ENCODE peak calls at places on chromosome 17, in nine cellular contexts. Z is HCT116, S is Karpas-422, K is brain microvascular endothelial cell, A is lung, R is fibroblast of lung, L is lower lobe of right lung, N is body of pancreas, O is iPS DF 6.9. Q is an unnamed sample.

GRCh38 chr17:68356949-68357455 is 65.7 kb downstream of the ARSG start:
- DNase-seq in Z (no peak), S (no peak), K (no peak), A (no peak), R (no peak), L (no peak), N (no peak), O (no peak), Q (no peak)

GRCh38 chr17:81509048-81509686 is 3.4 kb downstream of the ACTG1 start:
- DNase-seq in Z (no peak), S (peak; percentile 79), K (no peak), A (no peak), R (peak; percentile 35), L (no peak), N (no peak), O (no peak), Q (no peak)

GRCh38 chr17:43393944-43394482 is 4.8 kb upstream of the ARL4D start:
- DNase-seq in Z (peak; percentile 79), S (peak; percentile 96), K (peak; percentile 79), A (peak; percentile 94), R (peak; percentile 91), L (peak; percentile 84), N (peak; percentile 95), O (peak; percentile 84), Q (peak; percentile 95)

GRCh38 chr17:17420561-17421269 is 56.1 kb upstream of the MED9 start:
- DNase-seq in Z (no peak), S (no peak), K (peak; percentile 86), A (no peak), R (peak; percentile 63), L (peak; percentile 39), N (peak; percentile 66), O (no peak), Q (peak; percentile 85)

GRCh38 chr17:79020631-79021301 is 3.2 kb upstream of the C1QTNF1 start:
- DNase-seq in Z (no peak), S (no peak), K (no peak), A (no peak), R (no peak), L (no peak), N (no peak), O (no peak), Q (no peak)

GRCh38 chr17:48734328-48735056 is 5.9 kb upstream of the HOXB13 start:
- DNase-seq in Z (no peak), S (no peak), K (no peak), A (no peak), R (no peak), L (no peak), N (no peak), O (no peak), Q (no peak)

GRCh38 chr17:10633738-10634379 is 23.2 kb downstream of the MYH3 start:
- DNase-seq in Z (no peak), S (peak; percentile 54), K (no peak), A (no peak), R (no peak), L (no peak), N (no peak), O (no peak), Q (no peak)

GRCh38 chr17:21674242-21674731 is 18.0 kb upstream of the KCNJ18 start:
- DNase-seq in Z (no peak), S (peak; percentile 10), K (no peak), A (no peak), R (no peak), L (no peak), N (no peak), O (no peak), Q (no peak)

GRCh38 chr17:43671075-43671692 is 9.5 kb upstream of the MEOX1 start:
- DNase-seq in Z (no peak), S (no peak), K (peak; percentile 16), A (no peak), R (no peak), L (no peak), N (peak; percentile 49), O (no peak), Q (no peak)

GRCh38 chr17:27293359-27293897 is 486 bp upstream of the WSB1 start:
- DNase-seq in Z (no peak), S (no peak), K (no peak), A (no peak), R (no peak), L (no peak), N (peak; percentile 14), O (no peak), Q (no peak)
- H3K4me3 ChIP-seq in Z (peak overlapping the region; percentile 87), S (peak overlapping the region; percentile 85), K (peak overlapping the region; percentile 99), A (no peak overlapping the region), R (no peak overlapping the region), L (peak overlapping the region; percentile 90), N (no peak overlapping the region), O (no peak overlapping the region), Q (peak overlapping the region; percentile 82)

GRCh38 chr17:50686494-50687199 is 21.1 kb downstream of the ANKRD40 start:
- DNase-seq in Z (peak; percentile 92), S (no peak), K (peak; percentile 27), A (peak; percentile 59), R (peak; percentile 69), L (no peak), N (peak; percentile 93), O (no peak), Q (peak; percentile 34)
- H3K27ac ChIP-seq in Z (peak overlapping the region; percentile 97), S (no peak overlapping the region), K (no peak overlapping the region), A (peak overlapping the region; percentile 17), R (no peak overlapping the region), L (peak overlapping the region; percentile 41), N (peak overlapping the region; percentile 94), O (no peak overlapping the region), Q (peak overlapping the region; percentile 58)

DNA sequence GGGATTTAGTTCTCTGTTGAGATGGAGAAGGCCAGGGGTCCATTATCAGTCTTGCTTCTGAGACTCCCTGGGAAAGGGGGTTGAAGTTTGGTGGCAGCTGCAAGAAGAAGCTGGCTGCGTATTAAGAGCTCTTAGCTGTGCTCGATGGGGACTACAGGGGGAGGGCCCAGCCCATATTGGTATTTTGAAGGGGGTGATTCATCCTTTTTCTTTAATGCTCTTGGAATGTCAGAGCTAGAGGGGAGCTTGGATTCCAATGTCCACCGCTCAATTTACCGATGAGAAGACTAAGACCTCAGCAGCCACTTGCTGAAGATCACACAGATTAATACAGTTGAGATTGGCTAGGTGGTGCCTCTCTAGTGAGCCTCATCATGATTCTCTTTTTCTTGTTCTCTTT is 5.0 kb downstream of the NOG start:
- DNase-seq in Z (no peak), S (no peak), K (no peak), A (no peak), R (no peak), L (no peak), N (no peak), O (no peak), Q (no peak)
- H3K4me3 ChIP-seq in Z (no peak overlapping the region), S (no peak overlapping the region), K (no peak overlapping the region), A (no peak overlapping the region), R (no peak overlapping the region), L (no peak overlapping the region), N (no peak overlapping the region), O (no peak overlapping the region), Q (no peak overlapping the region)

GRCh38 chr17:75704963-75705875 is 16.0 kb upstream of the ITGB4 start:
- DNase-seq in Z (no peak), S (no peak), K (no peak), A (no peak), R (no peak), L (no peak), N (no peak), O (no peak), Q (no peak)
- H3K27ac ChIP-seq in Z (peak overlapping the region; percentile 85), S (no peak overlapping the region), K (no peak overlapping the region), A (no peak overlapping the region), R (no peak overlapping the region), L (no peak overlapping the region), N (no peak overlapping the region), O (no peak overlapping the region), Q (peak overlapping the region; percentile 51)

DNA sequence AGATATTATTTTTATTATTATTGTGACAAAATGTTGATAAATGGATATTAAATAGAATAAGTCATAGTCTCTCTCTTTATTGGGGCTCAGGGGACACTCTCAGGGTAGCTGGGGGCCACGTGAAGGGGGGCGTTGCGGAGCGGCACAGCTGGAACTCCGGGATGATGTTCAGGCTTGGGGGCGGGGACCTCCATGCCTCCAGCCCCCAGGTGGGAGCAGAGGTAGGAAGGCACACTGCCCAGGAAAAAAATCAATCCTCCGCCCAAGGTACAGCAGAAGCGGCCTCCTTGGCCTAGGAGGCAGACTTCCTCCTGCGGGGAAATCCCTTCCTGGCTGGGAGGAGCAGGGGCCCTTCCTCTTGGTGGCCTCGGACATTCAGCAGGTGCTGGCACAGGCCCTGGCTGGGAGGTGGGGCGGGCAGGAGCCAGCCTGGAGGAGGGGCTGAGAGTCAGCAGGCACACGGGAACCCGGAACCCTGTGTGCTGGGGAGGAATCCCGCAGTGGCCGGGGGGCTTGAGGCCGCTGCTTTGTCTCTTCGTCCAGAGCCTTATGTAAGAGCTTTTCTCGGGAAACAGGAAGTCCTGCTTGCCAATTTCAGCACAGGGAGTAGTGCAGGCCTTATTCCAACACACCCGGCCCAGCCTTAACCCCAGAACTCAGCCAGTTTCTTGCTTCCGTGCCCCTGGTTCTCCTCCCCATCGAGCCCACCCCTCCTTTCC is 566 bp upstream of the TNFSF13 start:
- DNase-seq in Z (no peak), S (peak; percentile 50), K (no peak), A (peak; percentile 93), R (peak; percentile 77), L (peak; percentile 96), N (peak; percentile 97), O (no peak), Q (peak; percentile 88)
- H3K4me3 ChIP-seq in Z (no peak overlapping the region), S (no peak overlapping the region), K (peak overlapping the region; percentile 12), A (no peak overlapping the region), R (no peak overlapping the region), L (peak overlapping the region; percentile 94), N (no peak overlapping the region), O (no peak overlapping the region), Q (peak overlapping the region; percentile 44)

DNA sequence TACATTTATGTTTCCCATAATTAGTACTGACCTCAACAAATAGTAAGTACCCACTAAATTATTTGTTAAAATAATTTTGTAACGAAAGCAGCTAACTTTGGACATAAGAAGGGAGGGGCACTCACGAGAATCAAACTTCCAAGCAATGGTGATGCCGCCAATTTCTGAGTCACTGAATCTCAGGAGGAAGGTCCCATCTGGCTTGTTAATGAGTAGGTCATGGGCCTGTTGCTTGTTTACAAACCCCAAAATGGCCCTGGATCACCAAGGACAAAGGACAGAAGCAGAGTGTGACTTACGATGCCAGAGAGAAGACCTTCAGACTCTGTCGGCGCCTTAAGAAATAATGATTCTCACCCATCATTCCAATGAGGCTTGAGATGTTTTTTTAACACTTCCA is 15.8 kb upstream of the GHDC start:
- DNase-seq in Z (no peak), S (no peak), K (no peak), A (no peak), R (no peak), L (no peak), N (no peak), O (no peak), Q (no peak)
- H3K27ac ChIP-seq in Z (no peak overlapping the region), S (no peak overlapping the region), K (no peak overlapping the region), A (no peak overlapping the region), R (no peak overlapping the region), L (no peak overlapping the region), N (peak overlapping the region; percentile 44), O (no peak overlapping the region), Q (no peak overlapping the region)

DNA sequence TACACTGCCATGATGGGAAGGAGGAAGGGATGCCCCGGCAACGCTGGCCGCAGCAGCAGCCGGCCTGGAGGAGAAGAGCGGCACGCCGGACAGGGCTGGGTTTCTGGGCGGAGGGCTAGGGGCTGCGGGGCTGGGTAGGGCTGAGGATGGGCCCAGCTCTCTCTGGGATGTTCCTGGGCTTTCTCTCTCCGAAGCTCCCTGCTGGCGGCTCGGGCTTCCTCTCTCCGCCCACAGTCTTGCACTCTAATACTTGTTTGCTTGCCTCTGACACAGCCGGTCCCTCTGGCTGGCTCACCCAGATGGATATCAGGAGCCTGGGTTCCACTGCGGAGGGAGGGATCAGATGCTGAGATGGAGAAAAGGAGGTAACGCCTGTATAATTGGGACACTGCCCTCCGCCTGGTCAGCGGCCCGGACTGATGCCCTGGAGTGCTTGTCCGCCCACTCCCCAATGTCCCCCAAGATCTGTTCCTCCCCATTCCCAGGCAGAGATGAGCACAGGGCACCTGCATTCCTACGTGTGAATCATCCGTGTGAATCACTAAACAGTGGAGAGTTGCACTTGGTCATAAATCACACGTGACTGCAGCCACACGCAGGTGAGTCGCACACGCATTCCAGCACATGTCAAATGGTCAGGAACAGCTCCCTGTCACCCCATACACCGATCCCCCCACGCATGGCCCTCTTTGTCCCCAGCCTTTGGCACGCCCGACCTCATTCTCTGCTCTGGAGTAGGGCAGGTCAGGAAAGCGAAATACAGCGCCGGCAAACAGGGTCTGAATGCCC is at the start of gene ALOXE3:
- DNase-seq in Z (peak; percentile 84), S (no peak), K (peak; percentile 59), A (no peak), R (peak; percentile 36), L (no peak), N (peak; percentile 55), O (no peak), Q (no peak)
- H3K4me3 ChIP-seq in Z (peak within 1 kb of the TSS; percentile 59), S (peak within 1 kb of the TSS; percentile 76), K (peak within 1 kb of the TSS; percentile 65), A (peak within 1 kb of the TSS; percentile 42), R (peak within 1 kb of the TSS; percentile 62), L (peak within 1 kb of the TSS; percentile 74), N (peak within 1 kb of the TSS; percentile 28), O (peak within 1 kb of the TSS; percentile 90), Q (peak within 1 kb of the TSS; percentile 65)